ENCODE peak calls at places on chromosomes 4 and X, in seven cellular contexts. L, S, I, O, Z, E and Q are unnamed samples.

GRCh38 chr4:82839624-82840023 is 41.0 kb upstream of the SCD5 start:
- DNase-seq in L (no peak), E (no peak), I (no peak), S (no peak), Z (no peak), O (no peak), Q (no peak)

GRCh38 chr4:77669911-77670590 is 64.4 kb downstream of the CXCL13 start:
- DNase-seq in L (no peak), I (no peak), S (no peak), O (no peak), Z (no peak), E (no peak), Q (no peak)

GRCh38 chrX:427812-428725 is 41.4 kb upstream of the PPP2R3B start:
- DNase-seq in E (no peak), Z (no peak), L (no peak), S (no peak), O (no peak), I (no peak), Q (no peak)

GRCh38 chr4:4948370-4948769 is 70.9 kb downstream of the CYTL1 start:
- DNase-seq in S (no peak), L (no peak), Z (no peak), O (no peak), I (no peak), E (no peak), Q (no peak)

GRCh38 chrX:17405225-17405969 is 30.4 kb downstream of the NHS start:
- DNase-seq in O (no peak), Z (no peak), E (no peak), S (no peak), I (no peak), L (peak; percentile 53), Q (no peak)

GRCh38 chr4:77488882-77489281 is 116.7 kb upstream of the CXCL13 start:
- DNase-seq in E (no peak), Z (no peak), I (no peak), S (no peak), L (no peak), O (no peak), Q (no peak)

GRCh38 chr4:156677136-156677535 is 294.5 kb downstream of the PDGFC start:
- DNase-seq in I (no peak), L (peak; percentile 32), E (no peak), Z (no peak), O (no peak), S (peak; percentile 2), Q (no peak)

GRCh38 chr4:176906693-176907092 is 114.0 kb upstream of the VEGFC start:
- DNase-seq in I (no peak), E (no peak), S (no peak), O (no peak), L (no peak), Z (no peak), Q (no peak)

GRCh38 chrX:150062292-150063137 is 124.2 kb upstream of the EOLA2 start:
- DNase-seq in O (no peak), Z (no peak), E (no peak), I (peak; percentile 64), L (peak; percentile 60), S (no peak), Q (no peak)

GRCh38 chr4:60187428-60187827 is 1012.7 kb upstream of the ADGRL3 start:
- DNase-seq in E (no peak), I (no peak), L (no peak), Z (no peak), S (no peak), O (no peak), Q (no peak)

GRCh38 chr4:38574559-38575333 is 89.3 kb upstream of the KLF3 start:
- DNase-seq in I (no peak), L (no peak), S (peak; percentile 28), O (no peak), Z (no peak), E (no peak), Q (no peak)

GRCh38 chr4:187814737-187815465 is 180.7 kb upstream of the ZFP42 start:
- DNase-seq in S (no peak), Z (no peak), I (no peak), O (no peak), E (no peak), L (no peak), Q (no peak)

GRCh38 chr4:177573487-177573886 is 131.2 kb upstream of the AGA start:
- DNase-seq in E (no peak), O (no peak), L (peak; percentile 79), Z (no peak), I (peak; percentile 59), S (no peak), Q (peak; percentile 69)